ENCODE peak calls at places on chromosomes 1 and 21, in seven cellular contexts. H, L, A, E, U, I and W are unnamed samples.

GRCh38 chr1:222335586-222335985 is 212.3 kb downstream of the HHIPL2 start:
- DNase-seq in L (no peak), I (no peak), U (no peak), H (peak; percentile 60), E (no peak), A (no peak), W (no peak)

GRCh38 chr1:88773540-88774150 is 89.6 kb downstream of the PKN2 start:
- DNase-seq in I (peak; percentile 28), L (peak; percentile 65), H (peak; percentile 72), A (no peak), E (no peak), U (no peak), W (peak; percentile 65)

GRCh38 chr1:43143441-43143888 is 28.6 kb downstream of the EBNA1BP2 start:
- DNase-seq in A (peak; percentile 75), E (peak; percentile 38), L (no peak), U (peak; percentile 31), I (no peak), H (no peak), W (peak; percentile 82)

GRCh38 chr1:206503591-206504362 is 3.6 kb upstream of the RASSF5 start:
- DNase-seq in I (peak; percentile 42), H (peak; percentile 98), L (peak; percentile 98), A (no peak), U (no peak), E (no peak), W (no peak)

GRCh38 chr1:12276225-12276624 is 46.4 kb downstream of the VPS13D start:
- DNase-seq in E (peak; percentile 39), L (peak; percentile 50), H (peak; percentile 51), A (peak; percentile 69), I (peak; percentile 8), U (peak; percentile 41), W (peak; percentile 78)

GRCh38 chr1:200314085-200314750 is 95.6 kb downstream of the ZNF281 start:
- DNase-seq in L (peak; percentile 46), E (no peak), A (no peak), H (peak; percentile 77), U (no peak), I (peak; percentile 39), W (no peak)

GRCh38 chr21:37463083-37463780 is 96.7 kb downstream of the DYRK1A start:
- DNase-seq in U (no peak), L (peak; percentile 83), I (no peak), A (no peak), H (peak; percentile 80), E (no peak), W (peak; percentile 61)

GRCh38 chr21:26124421-26124833 is 46.1 kb downstream of the APP start:
- DNase-seq in A (no peak), E (no peak), I (peak; percentile 58), L (peak; percentile 64), U (no peak), H (peak; percentile 67), W (peak; percentile 64)

GRCh38 chr1:81800741-81801031 is at the start of gene ADGRL2:
- DNase-seq in U (no peak), I (no peak), A (peak; percentile 74), L (no peak), E (no peak), H (no peak), W (no peak)

GRCh38 chr1:111214884-111215283 is 12.6 kb upstream of the CHI3L2 start:
- DNase-seq in H (no peak), E (no peak), A (no peak), I (no peak), L (no peak), U (no peak), W (no peak)

GRCh38 chr1:3914331-3914851 is 14.3 kb upstream of the C1orf174 start:
- DNase-seq in H (no peak), L (no peak), E (no peak), A (no peak), I (no peak), U (no peak), W (no peak)

GRCh38 chr1:25523512-25523911 is 19.9 kb upstream of the LDLRAP1 start:
- DNase-seq in I (no peak), U (peak; percentile 51), A (no peak), E (peak; percentile 62), H (peak; percentile 46), L (peak; percentile 60), W (peak; percentile 87)

GRCh38 chr1:18246543-18246942 is 138.9 kb downstream of the IGSF21 start:
- DNase-seq in A (no peak), U (no peak), L (no peak), H (no peak), E (no peak), I (no peak), W (no peak)

GRCh38 chr1:181250038-181250437 is 161.5 kb downstream of the IER5 start:
- DNase-seq in A (no peak), U (no peak), H (no peak), E (no peak), L (no peak), I (no peak), W (no peak)

GRCh38 chr1:52141513-52142219 is at the start of gene ZFYVE9:
- DNase-seq in A (peak; percentile 77), L (peak; percentile 78), E (peak; percentile 46), U (peak; percentile 85), I (peak; percentile 76), H (peak; percentile 76), W (peak; percentile 86)

GRCh38 chr1:103373991-103374390 is 151.5 kb upstream of the RNPC3 start:
- DNase-seq in A (no peak), E (no peak), I (no peak), U (no peak), H (peak; percentile 1), L (no peak), W (no peak)

GRCh38 chr1:59232209-59232608 is 64.7 kb upstream of the FGGY start:
- DNase-seq in I (no peak), L (no peak), E (no peak), U (no peak), H (peak; percentile 34), A (no peak), W (no peak)

GRCh38 chr1:239893127-239893731 is 198.5 kb upstream of the FMN2 start:
- DNase-seq in U (no peak), I (no peak), L (no peak), E (no peak), H (no peak), A (no peak), W (no peak)
- H2BK120ac ChIP-seq in U (no peak overlapping the region), I (no peak overlapping the region), L (no peak overlapping the region), E (no peak overlapping the region), H (no peak overlapping the region), A (no peak overlapping the region), W (no peak overlapping the region)

GRCh38 chr1:235059221-235059620 is 69.4 kb downstream of the TOMM20 start:
- DNase-seq in H (no peak), A (no peak), L (no peak), U (no peak), E (no peak), I (no peak), W (no peak)

GRCh38 chr1:235058695-235059094 is 69.9 kb downstream of the TOMM20 start:
- DNase-seq in U (no peak), A (no peak), I (no peak), E (no peak), L (no peak), H (no peak), W (no peak)

GRCh38 chr1:235063068-235063765 is 65.4 kb downstream of the TOMM20 start:
- DNase-seq in I (no peak), E (no peak), L (no peak), U (no peak), A (no peak), H (no peak), W (no peak)

GRCh38 chr1:235057385-235058306 is 71.0 kb downstream of the TOMM20 start:
- DNase-seq in H (no peak), E (no peak), I (peak; percentile 72), L (no peak), U (no peak), A (no peak), W (no peak)

DNA sequence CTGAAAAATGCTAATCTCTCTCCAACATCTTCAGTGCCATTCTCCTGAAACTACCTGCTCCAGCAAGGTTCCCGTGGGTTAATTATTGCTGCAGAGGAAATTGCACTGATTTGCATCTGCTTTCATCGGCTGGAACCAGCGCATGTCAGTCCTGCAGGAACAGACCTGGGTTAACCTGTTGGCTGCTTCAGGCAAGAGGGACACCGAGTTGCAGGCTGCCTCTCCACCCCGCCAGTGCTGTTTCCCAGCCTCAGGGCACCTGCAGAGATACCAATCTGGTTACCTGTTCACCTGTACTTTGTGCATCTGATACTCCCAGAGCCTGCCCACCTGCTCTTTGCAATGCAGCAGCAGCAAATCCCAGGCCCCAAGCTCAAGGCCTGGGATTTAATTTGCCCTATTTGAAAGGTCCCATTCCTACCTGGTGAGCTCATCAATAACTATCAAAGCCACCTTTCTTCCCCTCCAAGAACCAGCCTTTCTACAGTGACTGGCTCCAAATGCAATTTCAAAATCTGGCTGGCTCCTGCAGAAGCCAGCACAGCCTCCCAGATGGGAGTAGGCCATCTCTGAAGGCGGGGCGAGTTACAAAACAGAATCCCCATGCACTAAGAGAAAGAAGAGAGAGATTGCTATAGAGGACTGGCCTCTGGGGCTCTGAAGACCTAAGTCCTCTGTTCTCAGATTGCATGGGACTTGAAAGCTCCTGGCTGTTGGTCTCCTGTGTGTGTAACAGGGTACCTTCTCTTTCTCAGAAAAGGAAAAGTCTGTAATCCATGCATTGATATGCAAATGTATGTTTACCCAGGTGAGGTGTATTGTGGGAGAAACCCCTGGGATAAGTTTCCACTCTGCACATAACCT is 67.8 kb downstream of the TOMM20 start:
- DNase-seq in L (no peak), E (no peak), H (no peak), I (peak; percentile 88), U (no peak), A (peak; percentile 52), W (peak; percentile 91)
- H2BK120ac ChIP-seq in L (no peak overlapping the region), E (no peak overlapping the region), H (no peak overlapping the region), I (no peak overlapping the region), U (no peak overlapping the region), A (no peak overlapping the region), W (no peak overlapping the region)

GRCh38 chr1:164470996-164471395 is 88.0 kb upstream of the PBX1 start:
- DNase-seq in E (no peak), A (no peak), I (no peak), H (no peak), U (no peak), L (no peak), W (no peak)
- H2BK120ac ChIP-seq in E (no peak overlapping the region), A (no peak overlapping the region), I (no peak overlapping the region), H (no peak overlapping the region), U (no peak overlapping the region), L (no peak overlapping the region), W (no peak overlapping the region)

GRCh38 chr21:14607262-14607661 is 61.1 kb upstream of the SAMSN1 start:
- DNase-seq in I (no peak), L (no peak), E (no peak), H (no peak), U (no peak), A (no peak), W (no peak)

GRCh38 chr21:14613496-14613895 is 67.4 kb upstream of the SAMSN1 start:
- DNase-seq in L (no peak), I (no peak), E (no peak), U (no peak), H (no peak), A (no peak), W (no peak)

GRCh38 chr21:14614287-14614686 is 68.2 kb upstream of the SAMSN1 start:
- DNase-seq in U (no peak), H (no peak), E (no peak), L (no peak), A (no peak), I (no peak), W (no peak)

DNA sequence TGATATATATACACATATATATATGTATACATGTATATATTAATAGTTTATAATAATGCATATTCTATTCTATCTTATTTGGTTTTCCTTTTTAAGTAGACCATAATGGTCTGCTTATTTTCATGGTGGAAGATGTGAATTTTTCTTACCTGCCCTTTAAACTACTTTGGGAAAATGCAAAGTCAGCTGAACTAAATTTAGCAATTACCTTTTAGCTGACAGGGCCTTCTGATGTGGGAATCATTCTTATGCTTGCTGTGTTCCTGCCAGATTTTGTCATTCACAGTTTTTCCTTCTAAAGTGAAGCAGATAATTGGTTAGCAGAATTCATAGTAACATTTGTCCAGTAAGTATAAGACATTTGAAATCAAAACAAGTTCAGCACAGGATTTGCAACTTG is 63.2 kb upstream of the SAMSN1 start:
- DNase-seq in A (no peak), U (no peak), L (no peak), E (no peak), H (no peak), I (no peak), W (no peak)
- H2BK120ac ChIP-seq in A (no peak overlapping the region), U (no peak overlapping the region), L (no peak overlapping the region), E (no peak overlapping the region), H (no peak overlapping the region), I (no peak overlapping the region), W (no peak overlapping the region)